ENCODE peak calls at places on chromosome 14, in seven cellular contexts. R is A549, V is H1, H is stomach, I is sigmoid colon, T is SK-N-SH, Q is tibial nerve. O is an unnamed sample.

GRCh38 chr14:103288076-103288766 is 45.8 kb upstream of the EIF5 start:
- DNase-seq in R (no peak), V (no peak), H (no peak), I (peak; percentile 38), T (peak; percentile 71), Q (no peak), O (no peak)

GRCh38 chr14:53193193-53193592 is 40.1 kb upstream of the DDHD1 start:
- DNase-seq in R (no peak), V (no peak), H (no peak), I (no peak), T (no peak), Q (no peak), O (no peak)

GRCh38 chr14:100398044-100398443 is 74.9 kb downstream of the SLC25A47 start:
- DNase-seq in R (peak; percentile 36), V (no peak), H (no peak), I (no peak), T (no peak), Q (no peak), O (no peak)

GRCh38 chr14:77707355-77707723 is 484 bp downstream of the ALKBH1 start:
- DNase-seq in R (peak; percentile 41), V (no peak), H (no peak), I (no peak), T (peak; percentile 49), Q (no peak), O (no peak)

GRCh38 chr14:100086361-100086760 is 21.1 kb downstream of the EVL start:
- DNase-seq in R (no peak), V (no peak), H (no peak), I (no peak), T (no peak), Q (no peak), O (no peak)

GRCh38 chr14:106509176-106509575 is 982.8 kb downstream of the TMEM121 start:
- DNase-seq in R (no peak), V (no peak), H (no peak), I (no peak), T (no peak), Q (no peak), O (no peak)

GRCh38 chr14:21042918-21043317 is 756 bp downstream of the RNASE7 start:
- DNase-seq in R (no peak), V (no peak), H (no peak), I (no peak), T (no peak), Q (no peak), O (no peak)

GRCh38 chr14:100078997-100079561 is 13.9 kb downstream of the EVL start:
- DNase-seq in R (no peak), V (peak; percentile 17), H (peak; percentile 47), I (no peak), T (peak; percentile 61), Q (no peak), O (no peak)

GRCh38 chr14:20409226-20409625 is 4.1 kb downstream of the TEP1 start:
- DNase-seq in R (no peak), V (no peak), H (no peak), I (no peak), T (no peak), Q (no peak), O (no peak)

GRCh38 chr14:93464271-93464670 is 33.5 kb downstream of the UNC79 start:
- DNase-seq in R (no peak), V (no peak), H (no peak), I (no peak), T (peak; percentile 42), Q (no peak), O (no peak)

GRCh38 chr14:38721822-38722431 is 381.1 kb downstream of the SEC23A start:
- DNase-seq in R (peak; percentile 46), V (peak; percentile 19), H (peak; percentile 65), I (no peak), T (peak; percentile 4), Q (peak; percentile 58), O (no peak)

GRCh38 chr14:66509874-66510273 is 1.9 kb downstream of the GPHN start:
- DNase-seq in R (no peak), V (no peak), H (no peak), I (no peak), T (no peak), Q (no peak), O (no peak)

GRCh38 chr14:86799244-86799647 is 1193.7 kb downstream of the GALC start:
- DNase-seq in R (peak; percentile 1), V (no peak), H (no peak), I (no peak), T (no peak), Q (no peak), O (no peak)

GRCh38 chr14:32724864-32725550 is 213.7 kb upstream of the NPAS3 start:
- DNase-seq in R (no peak), V (no peak), H (no peak), I (no peak), T (no peak), Q (no peak), O (no peak)

GRCh38 chr14:74977164-74977900 is 21.9 kb upstream of the PGF start:
- DNase-seq in R (no peak), V (no peak), H (no peak), I (no peak), T (no peak), Q (no peak), O (peak; percentile 58)

GRCh38 chr14:102817942-102818940 is 41.0 kb downstream of the TRAF3 start:
- DNase-seq in R (no peak), V (no peak), H (no peak), I (no peak), T (no peak), Q (no peak), O (no peak)

GRCh38 chr14:39988939-39989338 is 556.7 kb upstream of the FBXO33 start:
- DNase-seq in R (peak; percentile 57), V (no peak), H (no peak), I (no peak), T (no peak), Q (no peak), O (no peak)

GRCh38 chr14:70186826-70187483 is 1.8 kb downstream of the SLC8A3 start:
- DNase-seq in R (no peak), V (no peak), H (no peak), I (no peak), T (peak; percentile 83), Q (no peak), O (no peak)

GRCh38 chr14:53144244-53144643 is 8.9 kb downstream of the DDHD1 start:
- DNase-seq in R (no peak), V (no peak), H (no peak), I (no peak), T (no peak), Q (no peak), O (no peak)

GRCh38 chr14:91351508-91351853 is 66.1 kb downstream of the CCDC88C start:
- DNase-seq in R (no peak), V (no peak), H (no peak), I (no peak), T (no peak), Q (no peak), O (no peak)
- H3K4me1 ChIP-seq in R (no peaks in the 10 kb centered on the region), V (peaks cover 12% of the 10 kb centered on the region), H (peaks cover 58% of the 10 kb centered on the region), I (peaks cover 19% of the 10 kb centered on the region), T (no peaks in the 10 kb centered on the region), Q (peaks cover 13% of the 10 kb centered on the region), O (peaks cover 16% of the 10 kb centered on the region)

GRCh38 chr14:23302290-23303225 is at the start of gene PPP1R3E:
- DNase-seq in R (peak; percentile 74), V (no peak), H (peak; percentile 75), I (peak; percentile 88), T (peak; percentile 68), Q (peak; percentile 60), O (peak; percentile 88)

GRCh38 chr14:23299986-23300686 is 2.5 kb downstream of the PPP1R3E start:
- DNase-seq in R (no peak), V (no peak), H (no peak), I (no peak), T (no peak), Q (no peak), O (peak; percentile 31)

GRCh38 chr14:23300687-23301223 is 1.9 kb downstream of the PPP1R3E start:
- DNase-seq in R (no peak), V (no peak), H (no peak), I (peak; percentile 83), T (no peak), Q (no peak), O (peak; percentile 80)

GRCh38 chr14:23301969-23302289 is 730 bp downstream of the PPP1R3E start:
- DNase-seq in R (no peak), V (no peak), H (no peak), I (no peak), T (no peak), Q (no peak), O (no peak)

DNA sequence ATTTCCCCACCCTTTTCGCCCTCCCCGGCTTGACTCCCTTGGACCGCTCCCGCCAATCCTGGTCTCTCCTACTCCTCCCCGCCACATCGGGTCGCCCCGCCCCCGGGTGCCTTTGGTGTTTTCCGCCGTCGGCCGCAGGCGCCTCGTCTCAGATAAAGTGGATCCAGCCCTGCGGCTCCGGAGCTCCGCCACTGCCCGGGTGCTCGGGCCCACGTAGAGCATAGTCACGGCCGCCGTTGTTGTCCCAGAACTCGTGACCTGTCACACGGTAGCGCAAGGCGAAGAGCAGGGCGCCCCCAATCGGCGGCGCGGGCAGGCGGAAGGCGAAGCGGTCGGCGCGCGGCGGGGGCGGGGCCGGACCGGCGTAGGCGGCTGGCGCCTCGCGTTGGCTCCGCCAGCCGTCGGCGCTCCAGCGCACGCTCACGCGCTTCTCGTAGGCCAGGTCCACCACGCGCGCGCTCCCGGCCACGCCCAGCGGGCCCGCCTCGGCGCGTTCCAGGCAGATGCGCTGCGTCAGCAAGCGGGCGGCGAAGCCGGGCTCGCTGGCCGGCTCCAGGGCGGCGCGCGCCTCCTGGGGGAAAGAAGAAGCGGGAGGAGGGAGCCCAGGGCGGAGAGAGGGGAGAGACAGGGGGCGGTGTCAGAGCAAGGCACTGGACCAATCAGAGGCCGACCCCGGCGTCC is 1.2 kb downstream of the PPP1R3E start:
- DNase-seq in R (peak; percentile 97), V (peak; percentile 95), H (peak; percentile 99), I (peak; percentile 99), T (peak; percentile 98), Q (peak; percentile 95), O (peak; percentile 98)
- TF ChIP-seq EP300 in R (no peak), V (no peak), H (no peak), I (peak; percentile 68), T (peak; percentile 4), Q (peak; percentile 95), O (no peak)

DNA sequence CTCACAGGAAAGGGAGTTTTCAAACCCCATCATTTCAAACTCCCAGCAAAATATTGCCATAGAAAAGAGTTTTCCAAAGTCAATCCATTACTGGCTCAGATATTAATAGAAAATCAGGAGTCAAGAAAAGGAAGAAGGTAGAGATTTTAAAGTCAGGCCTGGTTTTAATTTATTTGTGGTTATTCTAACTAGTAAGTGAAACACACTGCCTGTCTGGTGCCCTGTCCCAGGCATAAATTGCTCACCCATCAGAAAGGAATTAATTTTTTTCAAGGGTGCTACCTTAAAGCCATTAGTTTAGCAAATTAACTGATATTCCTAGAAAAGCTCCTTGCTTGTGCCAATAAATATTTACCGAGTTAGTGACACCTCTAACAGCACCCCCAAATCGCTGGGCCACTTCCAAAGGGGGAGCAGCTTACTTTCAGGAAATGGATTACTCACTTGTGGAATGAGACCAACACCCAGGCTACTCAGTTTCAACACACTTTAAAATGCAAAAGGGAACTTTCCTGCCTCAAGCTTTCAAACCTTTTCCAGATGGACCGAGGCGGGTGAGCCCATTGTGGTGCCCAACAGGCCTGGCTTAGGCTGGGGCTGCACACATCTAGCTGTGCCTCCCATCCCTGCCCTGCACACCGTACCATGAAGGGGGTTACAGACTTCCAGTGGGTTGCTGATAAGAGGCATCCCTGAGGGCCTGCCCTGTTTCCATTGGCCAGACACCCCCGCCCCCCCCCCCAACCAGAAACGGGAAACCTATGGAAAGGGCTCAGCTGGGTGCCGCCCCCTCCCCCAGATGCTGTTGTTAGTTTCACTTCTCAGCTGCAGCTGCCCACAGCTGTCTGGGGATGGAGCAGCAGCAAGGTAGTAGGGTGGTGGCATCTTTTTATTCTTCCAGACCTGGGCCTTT is 117.2 kb downstream of the SAMD4A start:
- DNase-seq in R (no peak), V (peak; percentile 23), H (no peak), I (peak; percentile 86), T (peak; percentile 66), Q (no peak), O (peak; percentile 85)
- H3K27ac ChIP-seq in R (peak overlapping the region; percentile 80), V (peak overlapping the region; percentile 32), H (no peak overlapping the region), I (peak overlapping the region; percentile 73), T (peak overlapping the region; percentile 81), Q (peak overlapping the region; percentile 9), O (peak overlapping the region; percentile 89)

GRCh38 chr14:96631030-96631429 is 128.8 kb downstream of the PAPOLA start:
- DNase-seq in R (no peak), V (no peak), H (peak; percentile 3), I (no peak), T (no peak), Q (no peak), O (no peak)
- H3K4me1 ChIP-seq in R (no peaks in the 10 kb centered on the region), V (no peaks in the 10 kb centered on the region), H (no peaks in the 10 kb centered on the region), I (no peaks in the 10 kb centered on the region), T (no peaks in the 10 kb centered on the region), Q (no peaks in the 10 kb centered on the region), O (no peaks in the 10 kb centered on the region)